ENCODE peak calls at places on chromosomes 16 and 17, in ten cellular contexts. P is PC-9, B is cardiac muscle cell, U is Peyer's patch, M is heart left ventricle, T is esophagus muscularis mucosa, Q is transverse colon, A is heart right ventricle, L is fibroblast of lung, X is lower leg skin. V is an unnamed sample.

GRCh38 chr17:39225974-39226683 is 384 bp upstream of the STAC2 start:
- DNase-seq in P (peak), B (peak), U (peak), M (peak), T (no peak), Q (peak), A (peak), L (peak), X (peak), V (no peak)

GRCh38 chr17:43553501-43554018 is 7.4 kb upstream of the ETV4 start:
- DNase-seq in P (no peak), B (no peak), U (no peak), M (no peak), T (no peak), Q (no peak), A (no peak), L (no peak), X (no peak), V (no peak)

GRCh38 chr16:11359370-11359769 is 14.1 kb downstream of the RMI2 start:
- DNase-seq in P (peak), B (no peak), U (no peak), M (no peak), T (no peak), Q (no peak), A (no peak), L (peak), X (no peak), V (no peak)

GRCh38 chr17:69228576-69228975 is at the start of gene ABCA10:
- DNase-seq in P (no peak), B (no peak), U (no peak), M (no peak), T (no peak), Q (no peak), A (no peak), L (no peak), X (no peak), V (no peak)

GRCh38 chr17:17928422-17929386 is 43.5 kb downstream of the TOM1L2 start:
- DNase-seq in P (no peak), B (peak), U (no peak), M (no peak), T (no peak), Q (no peak), A (no peak), L (peak), X (peak), V (no peak)

GRCh38 chr16:85149776-85150175 is 37.5 kb upstream of the CIBAR2 start:
- DNase-seq in P (no peak), B (no peak), U (no peak), M (peak), T (no peak), Q (no peak), A (no peak), L (peak), X (peak), V (no peak)

GRCh38 chr17:8237886-8238285 is 10.0 kb downstream of the CTC1 start:
- DNase-seq in P (no peak), B (no peak), U (no peak), M (no peak), T (no peak), Q (no peak), A (no peak), L (no peak), X (no peak), V (no peak)

GRCh38 chr17:30920282-30920681 is 1.5 kb upstream of the ADAP2 start:
- DNase-seq in P (no peak), B (no peak), U (no peak), M (peak), T (no peak), Q (no peak), A (peak), L (peak), X (peak), V (no peak)

GRCh38 chr16:67963325-67964321 is 4.8 kb downstream of the SLC12A4 start:
- DNase-seq in P (no peak), B (no peak), U (no peak), M (peak), T (no peak), Q (no peak), A (no peak), L (no peak), X (no peak), V (no peak)

GRCh38 chr17:5220074-5220473 is 14.6 kb downstream of the SCIMP start:
- DNase-seq in P (no peak), B (no peak), U (no peak), M (no peak), T (no peak), Q (no peak), A (no peak), L (no peak), X (no peak), V (no peak)

GRCh38 chr17:74530751-74531150 is 524 bp downstream of the CD300LB start:
- DNase-seq in P (no peak), B (no peak), U (peak), M (no peak), T (no peak), Q (no peak), A (peak), L (no peak), X (peak), V (no peak)

GRCh38 chr16:29674188-29674587 is 4.8 kb upstream of the QPRT start:
- DNase-seq in P (no peak), B (peak), U (no peak), M (no peak), T (no peak), Q (peak), A (peak), L (peak), X (no peak), V (no peak)

GRCh38 chr17:19978803-19979202 is 1.2 kb upstream of the AKAP10 start:
- DNase-seq in P (no peak), B (no peak), U (no peak), M (no peak), T (no peak), Q (no peak), A (no peak), L (no peak), X (no peak), V (no peak)

GRCh38 chr17:43033947-43034622 is 9.1 kb downstream of the RND2 start:
- DNase-seq in P (no peak), B (no peak), U (no peak), M (no peak), T (no peak), Q (no peak), A (no peak), L (no peak), X (no peak), V (no peak)

GRCh38 chr16:11794991-11795886 is 1.8 kb downstream of the ZC3H7A start:
- DNase-seq in P (no peak), B (no peak), U (no peak), M (no peak), T (no peak), Q (no peak), A (no peak), L (no peak), X (peak), V (no peak)

GRCh38 chr16:55672471-55672870 is 16.7 kb downstream of the SLC6A2 start:
- DNase-seq in P (no peak), B (peak), U (no peak), M (peak), T (no peak), Q (no peak), A (peak), L (no peak), X (no peak), V (no peak)

GRCh38 chr16:79792952-79793351 is 192.4 kb upstream of the MAF start:
- DNase-seq in P (no peak), B (no peak), U (no peak), M (no peak), T (peak), Q (peak), A (no peak), L (no peak), X (no peak), V (no peak)

GRCh38 chr17:31549121-31549524 is 157.6 kb downstream of the RAB11FIP4 start:
- DNase-seq in P (no peak), B (no peak), U (no peak), M (no peak), T (no peak), Q (no peak), A (no peak), L (no peak), X (no peak), V (no peak)

GRCh38 chr17:27180322-27180721 is 113.6 kb upstream of the WSB1 start:
- DNase-seq in P (no peak), B (no peak), U (no peak), M (no peak), T (no peak), Q (no peak), A (no peak), L (no peak), X (no peak), V (no peak)

GRCh38 chr17:30600062-30600829 is 123.0 kb downstream of the GOSR1 start:
- DNase-seq in P (peak), B (peak), U (peak), M (peak), T (peak), Q (peak), A (peak), L (peak), X (peak), V (peak)

GRCh38 chr17:79114455-79115301 is 40.1 kb downstream of the ENGASE start:
- DNase-seq in P (peak), B (peak), U (no peak), M (peak), T (no peak), Q (peak), A (peak), L (no peak), X (no peak), V (no peak)

GRCh38 chr17:9052921-9053320 is 31.6 kb downstream of the NTN1 start:
- DNase-seq in P (no peak), B (no peak), U (no peak), M (no peak), T (no peak), Q (peak), A (no peak), L (no peak), X (no peak), V (no peak)

GRCh38 chr16:14369734-14370598 is 260.1 kb downstream of the PARN start:
- DNase-seq in P (peak), B (peak), U (no peak), M (peak), T (no peak), Q (no peak), A (peak), L (no peak), X (peak), V (no peak)

GRCh38 chr16:23691483-23692189 is 12.9 kb downstream of the PLK1 start:
- DNase-seq in P (peak), B (peak), U (no peak), M (no peak), T (no peak), Q (no peak), A (no peak), L (peak), X (no peak), V (no peak)

GRCh38 chr17:45005700-45006099 is 37.6 kb upstream of the C1QL1 start:
- DNase-seq in P (no peak), B (no peak), U (no peak), M (no peak), T (no peak), Q (no peak), A (no peak), L (no peak), X (no peak), V (no peak)

GRCh38 chr16:85312174-85312573 is 199.9 kb upstream of the CIBAR2 start:
- DNase-seq in P (no peak), B (no peak), U (no peak), M (no peak), T (no peak), Q (no peak), A (no peak), L (no peak), X (no peak), V (no peak)

GRCh38 chr17:48610282-48611211 is at the start of gene HOXB7:
- DNase-seq in P (peak), B (no peak), U (peak), M (peak), T (no peak), Q (peak), A (peak), L (no peak), X (peak), V (peak)

GRCh38 chr17:71709974-71710373 is 410.8 kb upstream of the SOX9 start:
- DNase-seq in P (no peak), B (no peak), U (no peak), M (no peak), T (no peak), Q (no peak), A (no peak), L (peak), X (no peak), V (no peak)

GRCh38 chr16:83936581-83937165 is 16.4 kb upstream of the OSGIN1 start:
- DNase-seq in P (no peak), B (no peak), U (no peak), M (no peak), T (no peak), Q (no peak), A (no peak), L (no peak), X (no peak), V (no peak)

GRCh38 chr16:82972520-82972919 is 345.8 kb downstream of the CDH13 start:
- DNase-seq in P (no peak), B (no peak), U (no peak), M (no peak), T (no peak), Q (no peak), A (no peak), L (no peak), X (no peak), V (no peak)

GRCh38 chr16:75246504-75247205 is 4.8 kb downstream of the BCAR1 start:
- DNase-seq in P (no peak), B (peak), U (no peak), M (no peak), T (no peak), Q (no peak), A (no peak), L (peak), X (no peak), V (no peak)

GRCh38 chr16:53168744-53169143 is 114.0 kb downstream of the CHD9 start:
- DNase-seq in P (no peak), B (no peak), U (no peak), M (no peak), T (no peak), Q (no peak), A (no peak), L (no peak), X (no peak), V (no peak)

GRCh38 chr16:87165885-87166284 is 151.3 kb downstream of the C16orf95 start:
- DNase-seq in P (no peak), B (no peak), U (no peak), M (no peak), T (no peak), Q (no peak), A (no peak), L (no peak), X (no peak), V (no peak)

GRCh38 chr16:14334366-14335105 is 263.4 kb downstream of the MRTFB start:
- DNase-seq in P (no peak), B (peak), U (no peak), M (no peak), T (no peak), Q (no peak), A (no peak), L (no peak), X (no peak), V (no peak)

GRCh38 chr17:21214777-21215541 is 998 bp upstream of the TMEM11 start:
- DNase-seq in P (peak), B (peak), U (no peak), M (no peak), T (no peak), Q (no peak), A (peak), L (peak), X (peak), V (no peak)

GRCh38 chr17:21213005-21213404 is 956 bp downstream of the TMEM11 start:
- DNase-seq in P (no peak), B (no peak), U (no peak), M (no peak), T (no peak), Q (no peak), A (no peak), L (no peak), X (no peak), V (no peak)

GRCh38 chr17:21213491-21214014 is 408 bp downstream of the TMEM11 start:
- DNase-seq in P (no peak), B (peak), U (peak), M (no peak), T (no peak), Q (peak), A (peak), L (no peak), X (peak), V (no peak)

GRCh38 chr17:21215935-21216334 is 2.0 kb upstream of the TMEM11 start:
- DNase-seq in P (peak), B (peak), U (no peak), M (no peak), T (no peak), Q (no peak), A (no peak), L (peak), X (no peak), V (no peak)

DNA sequence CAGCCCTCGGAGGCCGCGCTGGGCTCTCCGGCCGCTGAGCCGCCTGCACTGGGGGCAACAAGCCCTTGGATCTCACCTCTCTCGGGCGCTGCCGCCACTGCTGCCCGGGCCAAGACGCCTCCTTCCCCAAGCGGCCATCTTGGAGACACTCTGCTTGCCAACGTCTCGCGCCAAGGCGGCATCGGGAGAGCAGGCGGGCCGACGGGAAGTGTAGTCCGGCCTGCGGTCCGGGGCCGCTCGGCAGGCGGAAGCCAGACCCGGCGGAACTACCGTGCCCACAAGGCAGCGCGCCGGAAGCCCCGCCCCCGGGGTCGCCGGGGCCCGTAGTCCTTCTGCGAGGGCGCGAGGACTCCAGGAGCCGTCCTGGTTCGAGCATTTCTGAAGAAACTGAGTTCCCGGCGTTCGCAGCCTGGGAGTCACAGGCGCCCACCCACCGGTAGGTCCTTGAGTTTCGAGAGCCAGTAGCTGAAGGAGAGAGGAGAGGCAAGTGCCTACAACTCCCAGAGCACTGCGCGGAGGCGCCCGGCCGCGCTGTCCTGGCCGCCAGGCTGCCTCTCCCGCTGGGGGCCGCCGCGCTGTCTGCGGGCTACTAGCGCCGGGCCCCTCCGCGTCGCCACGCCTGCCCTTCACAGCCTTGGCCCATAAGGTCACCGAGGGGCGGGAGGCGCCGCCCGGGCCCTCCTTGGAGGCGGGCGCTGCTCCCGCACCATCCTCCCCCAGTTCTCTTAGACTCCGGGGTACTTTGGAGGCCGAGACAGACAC is at the start of gene TMEM11:
- DNase-seq in P (peak), B (peak), U (peak), M (peak), T (peak), Q (peak), A (peak), L (peak), X (peak), V (peak)
- TF ChIP-seq CTCF in P (no peak), B (no peak), U (peak), M (no peak), T (no peak), Q (peak), A (peak), L (no peak), X (no peak), V (no peak)

GRCh38 chr17:46167267-46167666 is 26.0 kb downstream of the KANSL1 start:
- DNase-seq in P (no peak), B (peak), U (no peak), M (no peak), T (no peak), Q (no peak), A (no peak), L (peak), X (no peak), V (no peak)
- H3K4me3 ChIP-seq in P (no peak), B (no peak), U (no peak), M (no peak), T (no peak), Q (no peak), A (no peak), L (no peak), X (no peak), V (no peak)

GRCh38 chr17:81558115-81558468 is 5.9 kb upstream of the FAAP100 start:
- DNase-seq in P (no peak), B (no peak), U (no peak), M (no peak), T (no peak), Q (no peak), A (no peak), L (no peak), X (no peak), V (no peak)

GRCh38 chr17:81558941-81559806 is 7.0 kb upstream of the FAAP100 start:
- DNase-seq in P (no peak), B (no peak), U (no peak), M (no peak), T (no peak), Q (no peak), A (no peak), L (no peak), X (no peak), V (no peak)

GRCh38 chr17:81556863-81557262 is 4.7 kb upstream of the FAAP100 start:
- DNase-seq in P (no peak), B (no peak), U (no peak), M (no peak), T (no peak), Q (peak), A (no peak), L (no peak), X (no peak), V (no peak)

GRCh38 chr17:81556175-81556691 is 4.1 kb upstream of the FAAP100 start:
- DNase-seq in P (no peak), B (no peak), U (no peak), M (no peak), T (no peak), Q (no peak), A (no peak), L (peak), X (no peak), V (no peak)

DNA sequence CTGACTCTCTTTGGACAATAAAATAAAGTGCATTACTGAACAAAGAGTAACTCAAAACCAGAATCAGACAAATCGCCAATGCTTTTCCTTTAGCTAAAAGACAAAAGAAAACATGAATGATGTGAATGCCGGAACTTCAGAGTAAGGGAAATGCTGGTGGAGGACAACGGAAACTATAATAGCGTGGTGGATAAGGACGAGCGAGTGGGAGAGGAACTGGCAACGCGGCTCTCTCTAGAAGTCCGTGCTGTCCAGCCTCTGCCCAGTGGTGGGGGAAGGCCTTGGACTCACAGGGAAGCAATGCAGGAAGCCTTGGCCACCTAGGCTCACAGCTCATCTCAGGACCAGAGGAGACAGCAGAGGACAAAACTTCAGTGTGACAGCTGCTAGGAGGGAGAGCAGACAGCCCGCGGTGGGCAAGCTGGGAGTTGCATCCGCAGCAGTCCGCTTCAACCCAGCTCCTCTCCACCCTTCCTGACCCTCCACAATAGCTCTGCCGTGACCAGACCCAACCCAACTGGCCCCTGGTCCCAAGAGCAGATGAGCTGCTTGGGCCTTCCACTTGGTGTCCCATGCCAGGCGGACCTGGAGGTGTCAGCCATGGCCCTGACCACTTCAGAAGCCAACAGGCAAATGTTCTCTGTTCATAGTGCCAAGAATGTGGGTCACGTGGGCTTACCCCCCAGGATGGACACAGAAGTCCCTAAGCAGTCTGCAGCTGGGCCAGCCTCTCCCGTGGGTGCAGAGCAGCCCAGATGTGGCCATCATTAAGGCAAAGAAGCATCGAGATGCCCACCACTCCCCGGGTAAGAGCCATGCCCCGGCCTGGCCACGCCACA is 5.3 kb upstream of the FAAP100 start:
- DNase-seq in P (no peak), B (no peak), U (no peak), M (no peak), T (no peak), Q (no peak), A (no peak), L (no peak), X (no peak), V (no peak)
- TF ChIP-seq CTCF in P (no peak), B (no peak), U (no peak), M (no peak), T (no peak), Q (no peak), A (no peak), L (no peak), X (no peak), V (no peak)

GRCh38 chr17:77392376-77393273 is 251.9 kb downstream of the SEC14L1 start:
- DNase-seq in P (no peak), B (no peak), U (no peak), M (peak), T (no peak), Q (peak), A (peak), L (no peak), X (no peak), V (no peak)
- H3K4me3 ChIP-seq in P (no peak), B (no peak), U (no peak), M (no peak), T (no peak), Q (no peak), A (no peak), L (no peak), X (no peak), V (no peak)

DNA sequence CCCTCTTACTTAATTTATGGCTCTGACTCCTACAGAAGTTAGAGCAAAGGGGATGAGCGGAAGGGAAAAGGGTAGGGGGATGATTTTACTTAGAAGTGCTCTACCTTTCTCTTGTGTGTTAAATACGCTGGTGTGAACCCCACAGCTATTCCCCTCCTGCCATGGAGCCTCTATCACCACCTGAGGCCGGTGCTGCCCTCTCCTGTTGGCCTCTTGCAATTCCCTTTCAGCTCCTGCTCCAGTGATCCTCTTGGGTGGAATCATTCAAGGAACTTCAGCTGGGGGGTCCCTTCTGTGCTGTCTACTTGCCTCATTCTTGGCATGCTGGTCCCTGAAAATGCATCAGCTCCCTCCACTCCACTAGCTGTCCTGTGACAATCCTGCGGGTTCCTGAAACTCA is 41.8 kb upstream of the CDH8 start:
- DNase-seq in P (no peak), B (no peak), U (no peak), M (no peak), T (no peak), Q (no peak), A (no peak), L (no peak), X (no peak), V (no peak)
- TF ChIP-seq CTCF in P (no peak), B (no peak), U (no peak), M (no peak), T (no peak), Q (no peak), A (no peak), L (no peak), X (no peak), V (peak)

V was measured in GM06990.